ENCODE peak calls at places on chromosomes 1 and 21, in nine cellular contexts. One of them, this sample, is unnamed.

GRCh38 chr1:173193639-173194038 is 13.5 kb downstream of the TNFSF4 start:
- DNase-seq in A172: peak; percentile 68
- DNase-seq in activated CD8-positive, alpha-beta T cell treated with anti-CD3 and anti-CD28 coated beads, Interleukin-2, amount 10 ng/mL, durations not matched to agents 7 days and 5 days: no peak
- DNase-seq in HuH-7.5: no peak
- DNase-seq in NCI-H1694 treated with DMSO at 0.1 percent for 48 hours: no peak
- DNase-seq in CD8-positive, alpha-beta T cell: no peak
- DNase-seq in activated CD4-positive, CD25-positive, alpha-beta regulatory T cell treated with anti-CD3 and anti-CD28 coated beads, Interleukin-2, amount 50 U/mL, for 72 hours: no peak
- DNase-seq in NCI-H524: no peak
- DNase-seq in fibroblast of lung: peak; percentile 59
- DNase-seq in this sample: no peak

GRCh38 chr1:110383311-110383990 is 7.4 kb downstream of the SLC16A4 start:
- DNase-seq in A172: no peak
- DNase-seq in CD8-positive, alpha-beta T cell: no peak
- DNase-seq in activated CD8-positive, alpha-beta T cell treated with anti-CD3 and anti-CD28 coated beads, Interleukin-2, amount 10 ng/mL, durations not matched to agents 7 days and 5 days: no peak
- DNase-seq in HuH-7.5: no peak
- DNase-seq in NCI-H1694 treated with DMSO at 0.1 percent for 48 hours: no peak
- DNase-seq in NCI-H524: peak; percentile 6
- DNase-seq in activated CD4-positive, CD25-positive, alpha-beta regulatory T cell treated with anti-CD3 and anti-CD28 coated beads, Interleukin-2, amount 50 U/mL, for 72 hours: no peak
- DNase-seq in fibroblast of lung: peak; percentile 35
- DNase-seq in this sample: peak; percentile 2

GRCh38 chr21:38735807-38736206 is 69.9 kb upstream of the ETS2 start:
- DNase-seq in NCI-H524: no peak
- DNase-seq in NCI-H1694 treated with DMSO at 0.1 percent for 48 hours: no peak
- DNase-seq in CD8-positive, alpha-beta T cell: no peak
- DNase-seq in activated CD8-positive, alpha-beta T cell treated with anti-CD3 and anti-CD28 coated beads, Interleukin-2, amount 10 ng/mL, durations not matched to agents 7 days and 5 days: no peak
- DNase-seq in A172: no peak
- DNase-seq in fibroblast of lung: no peak
- DNase-seq in HuH-7.5: no peak
- DNase-seq in activated CD4-positive, CD25-positive, alpha-beta regulatory T cell treated with anti-CD3 and anti-CD28 coated beads, Interleukin-2, amount 50 U/mL, for 72 hours: no peak
- DNase-seq in this sample: no peak

GRCh38 chr1:1203561-1204424 is 2.6 kb downstream of the TNFRSF18 start:
- DNase-seq in A172: no peak
- DNase-seq in activated CD8-positive, alpha-beta T cell treated with anti-CD3 and anti-CD28 coated beads, Interleukin-2, amount 10 ng/mL, durations not matched to agents 7 days and 5 days: no peak
- DNase-seq in CD8-positive, alpha-beta T cell: no peak
- DNase-seq in activated CD4-positive, CD25-positive, alpha-beta regulatory T cell treated with anti-CD3 and anti-CD28 coated beads, Interleukin-2, amount 50 U/mL, for 72 hours: no peak
- DNase-seq in NCI-H524: peak; percentile 37
- DNase-seq in HuH-7.5: no peak
- DNase-seq in NCI-H1694 treated with DMSO at 0.1 percent for 48 hours: no peak
- DNase-seq in fibroblast of lung: no peak
- DNase-seq in this sample: no peak

GRCh38 chr1:184840596-184840995 is 85.9 kb upstream of the EDEM3 start:
- DNase-seq in NCI-H524: no peak
- DNase-seq in activated CD8-positive, alpha-beta T cell treated with anti-CD3 and anti-CD28 coated beads, Interleukin-2, amount 10 ng/mL, durations not matched to agents 7 days and 5 days: peak; percentile 28
- DNase-seq in fibroblast of lung: no peak
- DNase-seq in NCI-H1694 treated with DMSO at 0.1 percent for 48 hours: no peak
- DNase-seq in activated CD4-positive, CD25-positive, alpha-beta regulatory T cell treated with anti-CD3 and anti-CD28 coated beads, Interleukin-2, amount 50 U/mL, for 72 hours: no peak
- DNase-seq in CD8-positive, alpha-beta T cell: no peak
- DNase-seq in HuH-7.5: no peak
- DNase-seq in A172: no peak
- DNase-seq in this sample: peak; percentile 83

GRCh38 chr1:94399449-94399848 is 18.7 kb upstream of the ABCD3 start:
- DNase-seq in CD8-positive, alpha-beta T cell: no peak
- DNase-seq in A172: no peak
- DNase-seq in NCI-H524: no peak
- DNase-seq in NCI-H1694 treated with DMSO at 0.1 percent for 48 hours: no peak
- DNase-seq in activated CD8-positive, alpha-beta T cell treated with anti-CD3 and anti-CD28 coated beads, Interleukin-2, amount 10 ng/mL, durations not matched to agents 7 days and 5 days: no peak
- DNase-seq in activated CD4-positive, CD25-positive, alpha-beta regulatory T cell treated with anti-CD3 and anti-CD28 coated beads, Interleukin-2, amount 50 U/mL, for 72 hours: no peak
- DNase-seq in HuH-7.5: no peak
- DNase-seq in fibroblast of lung: no peak
- DNase-seq in this sample: no peak

GRCh38 chr1:232238009-232238408 is 391.9 kb downstream of the SIPA1L2 start:
- DNase-seq in activated CD4-positive, CD25-positive, alpha-beta regulatory T cell treated with anti-CD3 and anti-CD28 coated beads, Interleukin-2, amount 50 U/mL, for 72 hours: no peak
- DNase-seq in HuH-7.5: no peak
- DNase-seq in CD8-positive, alpha-beta T cell: no peak
- DNase-seq in activated CD8-positive, alpha-beta T cell treated with anti-CD3 and anti-CD28 coated beads, Interleukin-2, amount 10 ng/mL, durations not matched to agents 7 days and 5 days: no peak
- DNase-seq in NCI-H524: peak; percentile 19
- DNase-seq in A172: no peak
- DNase-seq in NCI-H1694 treated with DMSO at 0.1 percent for 48 hours: peak; percentile 13
- DNase-seq in fibroblast of lung: no peak
- DNase-seq in this sample: no peak

GRCh38 chr1:196660912-196661311 is 9.1 kb downstream of the CFH start:
- DNase-seq in A172: no peak
- DNase-seq in HuH-7.5: peak; percentile 8
- DNase-seq in NCI-H524: peak; percentile 51
- DNase-seq in fibroblast of lung: peak; percentile 60
- DNase-seq in NCI-H1694 treated with DMSO at 0.1 percent for 48 hours: peak; percentile 27
- DNase-seq in activated CD4-positive, CD25-positive, alpha-beta regulatory T cell treated with anti-CD3 and anti-CD28 coated beads, Interleukin-2, amount 50 U/mL, for 72 hours: no peak
- DNase-seq in activated CD8-positive, alpha-beta T cell treated with anti-CD3 and anti-CD28 coated beads, Interleukin-2, amount 10 ng/mL, durations not matched to agents 7 days and 5 days: no peak
- DNase-seq in CD8-positive, alpha-beta T cell: no peak
- DNase-seq in this sample: peak; percentile 21

GRCh38 chr1:27057389-27057788 is 44.7 kb upstream of the TENT5B start:
- DNase-seq in CD8-positive, alpha-beta T cell: no peak
- DNase-seq in HuH-7.5: no peak
- DNase-seq in fibroblast of lung: no peak
- DNase-seq in A172: no peak
- DNase-seq in activated CD8-positive, alpha-beta T cell treated with anti-CD3 and anti-CD28 coated beads, Interleukin-2, amount 10 ng/mL, durations not matched to agents 7 days and 5 days: no peak
- DNase-seq in activated CD4-positive, CD25-positive, alpha-beta regulatory T cell treated with anti-CD3 and anti-CD28 coated beads, Interleukin-2, amount 50 U/mL, for 72 hours: no peak
- DNase-seq in NCI-H524: peak; percentile 61
- DNase-seq in NCI-H1694 treated with DMSO at 0.1 percent for 48 hours: peak; percentile 60
- DNase-seq in this sample: no peak

GRCh38 chr1:11529763-11530730 is 51.1 kb downstream of the DISP3 start:
- DNase-seq in activated CD4-positive, CD25-positive, alpha-beta regulatory T cell treated with anti-CD3 and anti-CD28 coated beads, Interleukin-2, amount 50 U/mL, for 72 hours: no peak
- DNase-seq in HuH-7.5: no peak
- DNase-seq in activated CD8-positive, alpha-beta T cell treated with anti-CD3 and anti-CD28 coated beads, Interleukin-2, amount 10 ng/mL, durations not matched to agents 7 days and 5 days: no peak
- DNase-seq in CD8-positive, alpha-beta T cell: no peak
- DNase-seq in A172: no peak
- DNase-seq in NCI-H1694 treated with DMSO at 0.1 percent for 48 hours: no peak
- DNase-seq in fibroblast of lung: no peak
- DNase-seq in NCI-H524: no peak
- DNase-seq in this sample: no peak

This sample was measured in central memory CD4-positive, alpha-beta T cell.